ENCODE peak calls at places on chromosome 2, in seven cellular contexts. W is epithelial cell of prostate, K is cardiac muscle cell, X is NCI-H510A, R is chondrocyte, A is Kasumi-1, P is tibial artery. D is an unnamed sample.

GRCh38 chr2:172740871-172741270 is 5.2 kb downstream of the RAPGEF4 start:
- DNase-seq in P (no peak), A (no peak), R (no peak), K (no peak), W (no peak), X (no peak), D (no peak)

GRCh38 chr2:65040414-65041261 is 15.6 kb upstream of the CEP68 start:
- DNase-seq in P (peak; percentile 92), R (no peak), A (peak; percentile 84), X (peak; percentile 18), W (peak; percentile 43), K (peak; percentile 91), D (peak; percentile 84)

GRCh38 chr2:165528691-165529090 is 59.2 kb downstream of the CSRNP3 start:
- DNase-seq in P (no peak), W (no peak), X (no peak), K (no peak), A (no peak), R (peak; percentile 64), D (no peak)

GRCh38 chr2:42274872-42275271 is 86.1 kb downstream of the COX7A2L start:
- DNase-seq in K (no peak), X (no peak), R (no peak), A (peak; percentile 19), P (no peak), W (no peak), D (no peak)

GRCh38 chr2:30601375-30601774 is 154.3 kb downstream of the LCLAT1 start:
- DNase-seq in A (no peak), K (peak; percentile 5), P (no peak), X (no peak), W (no peak), R (no peak), D (no peak)

GRCh38 chr2:148552675-148553331 is 91.7 kb upstream of the EPC2 start:
- DNase-seq in A (peak; percentile 18), X (peak; percentile 47), W (no peak), R (no peak), K (no peak), P (no peak), D (peak; percentile 69)

GRCh38 chr2:209511637-209512036 is 87.8 kb downstream of the MAP2 start:
- DNase-seq in R (no peak), A (no peak), X (no peak), K (no peak), W (no peak), P (no peak), D (no peak)

GRCh38 chr2:866009-866680 is 84.5 kb upstream of the SNTG2 start:
- DNase-seq in R (no peak), X (peak; percentile 59), W (no peak), P (no peak), A (no peak), K (no peak), D (no peak)

GRCh38 chr2:7765236-7765635 is 848.0 kb downstream of the RNF144A start:
- DNase-seq in A (no peak), K (no peak), P (no peak), R (no peak), X (no peak), W (peak; percentile 44), D (no peak)

GRCh38 chr2:235734168-235734567 is 240.3 kb downstream of the AGAP1 start:
- DNase-seq in P (no peak), X (no peak), R (no peak), A (no peak), K (no peak), W (no peak), D (no peak)